ENCODE peak calls at places on chromosomes 13 and 19, in four cellular contexts. One of them, this sample, is unnamed.

GRCh38 chr19:38049105-38049649 is 142.2 kb downstream of the SIPA1L3 start:
- DNase-seq in heart right ventricle: no peak
- DNase-seq in brain microvascular endothelial cell: peak
- DNase-seq in cardiac muscle cell: no peak
- DNase-seq in this sample: no peak

GRCh38 chr19:53463263-53463662 is 4.3 kb upstream of the ZNF813 start:
- DNase-seq in heart right ventricle: peak
- DNase-seq in brain microvascular endothelial cell: no peak
- DNase-seq in cardiac muscle cell: peak
- DNase-seq in this sample: peak

GRCh38 chr19:14435320-14436050 is 2.4 kb downstream of the PKN1 start:
- DNase-seq in heart right ventricle: no peak
- DNase-seq in brain microvascular endothelial cell: no peak
- DNase-seq in cardiac muscle cell: no peak
- DNase-seq in this sample: no peak

GRCh38 chr19:35045667-35046300 is 4.3 kb downstream of the HPN start:
- DNase-seq in heart right ventricle: no peak
- DNase-seq in brain microvascular endothelial cell: peak
- DNase-seq in cardiac muscle cell: no peak
- DNase-seq in this sample: no peak

GRCh38 chr13:74434782-74435181 is 300.6 kb upstream of the KLF12 start:
- DNase-seq in heart right ventricle: no peak
- DNase-seq in brain microvascular endothelial cell: no peak
- DNase-seq in cardiac muscle cell: no peak
- DNase-seq in this sample: no peak

GRCh38 chr19:6801397-6802086 is 29.0 kb downstream of the VAV1 start:
- DNase-seq in heart right ventricle: peak
- DNase-seq in brain microvascular endothelial cell: no peak
- DNase-seq in cardiac muscle cell: peak
- DNase-seq in this sample: peak

GRCh38 chr19:3663838-3664237 is 36.4 kb downstream of the PIP5K1C start:
- DNase-seq in heart right ventricle: no peak
- DNase-seq in brain microvascular endothelial cell: no peak
- DNase-seq in cardiac muscle cell: no peak
- DNase-seq in this sample: no peak

GRCh38 chr13:106867249-106867648 is 299.3 kb upstream of the ARGLU1 start:
- DNase-seq in heart right ventricle: no peak
- DNase-seq in brain microvascular endothelial cell: peak
- DNase-seq in cardiac muscle cell: no peak
- DNase-seq in this sample: no peak

GRCh38 chr19:49469828-49470614 is 4.0 kb upstream of the FLT3LG start:
- DNase-seq in heart right ventricle: no peak
- DNase-seq in brain microvascular endothelial cell: no peak
- DNase-seq in cardiac muscle cell: no peak
- DNase-seq in this sample: no peak

GRCh38 chr19:45189971-45190370 is 11.4 kb downstream of the BLOC1S3 start:
- DNase-seq in heart right ventricle: no peak
- DNase-seq in brain microvascular endothelial cell: no peak
- DNase-seq in cardiac muscle cell: no peak
- DNase-seq in this sample: no peak

GRCh38 chr19:45191324-45191845 is 12.8 kb downstream of the BLOC1S3 start:
- DNase-seq in heart right ventricle: no peak
- DNase-seq in brain microvascular endothelial cell: no peak
- DNase-seq in cardiac muscle cell: no peak
- DNase-seq in this sample: no peak

GRCh38 chr19:45184115-45184514 is 5.5 kb downstream of the BLOC1S3 start:
- DNase-seq in heart right ventricle: no peak
- DNase-seq in brain microvascular endothelial cell: no peak
- DNase-seq in cardiac muscle cell: no peak
- DNase-seq in this sample: no peak

GRCh38 chr19:45186509-45187334 is 8.1 kb downstream of the BLOC1S3 start:
- DNase-seq in heart right ventricle: no peak
- DNase-seq in brain microvascular endothelial cell: peak
- DNase-seq in cardiac muscle cell: no peak
- DNase-seq in this sample: no peak

DNA sequence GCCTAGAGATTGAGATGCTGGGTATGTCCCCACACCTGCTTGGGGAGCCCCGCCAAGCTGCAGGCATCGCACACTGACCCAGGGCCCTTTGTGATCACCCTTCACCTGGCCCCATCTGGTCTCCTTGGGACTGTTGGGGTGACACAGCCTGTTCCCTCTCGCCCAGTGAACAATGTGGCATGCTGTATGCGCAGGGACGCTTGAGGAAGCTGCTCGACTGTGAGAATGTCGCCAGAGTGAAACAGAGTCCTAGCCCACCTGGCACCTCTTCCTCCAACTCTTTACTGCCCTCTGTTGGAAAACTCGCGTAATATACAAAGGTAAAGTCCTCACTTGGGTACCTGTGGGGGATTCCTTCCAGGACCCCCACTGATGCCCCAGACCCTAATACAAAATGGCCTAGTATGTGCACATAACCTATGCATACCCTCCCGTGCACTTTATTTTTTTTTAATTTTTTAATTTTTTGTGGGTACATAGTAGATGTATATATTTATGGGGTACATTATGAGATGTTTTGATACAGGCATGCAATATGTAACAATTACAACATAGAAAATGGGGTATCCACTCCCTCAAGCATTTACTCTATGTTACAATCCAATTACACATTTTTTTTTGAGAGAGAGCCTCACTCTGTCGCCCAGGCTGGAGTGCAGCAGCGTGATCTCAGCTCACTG is 9.0 kb downstream of the BLOC1S3 start:
- DNase-seq in heart right ventricle: no peak
- DNase-seq in brain microvascular endothelial cell: no peak
- DNase-seq in cardiac muscle cell: peak
- DNase-seq in this sample: no peak
- TF ChIP-seq CTCF in heart right ventricle: peak
- TF ChIP-seq CTCF in brain microvascular endothelial cell: peak
- TF ChIP-seq CTCF in cardiac muscle cell: peak
- TF ChIP-seq CTCF in this sample: peak

GRCh38 chr13:25352806-25353205 is 19.0 kb upstream of the ATP8A2 start:
- DNase-seq in heart right ventricle: no peak
- DNase-seq in brain microvascular endothelial cell: no peak
- DNase-seq in cardiac muscle cell: no peak
- DNase-seq in this sample: no peak
- TF ChIP-seq CTCF in heart right ventricle: no peak
- TF ChIP-seq CTCF in brain microvascular endothelial cell: no peak
- TF ChIP-seq CTCF in cardiac muscle cell: no peak
- TF ChIP-seq CTCF in this sample: no peak

GRCh38 chr13:112057736-112058518 is 9.0 kb upstream of the SOX1 start:
- DNase-seq in heart right ventricle: no peak
- DNase-seq in brain microvascular endothelial cell: no peak
- DNase-seq in cardiac muscle cell: no peak
- DNase-seq in this sample: no peak
- TF ChIP-seq CTCF in heart right ventricle: no peak
- TF ChIP-seq CTCF in brain microvascular endothelial cell: no peak
- TF ChIP-seq CTCF in cardiac muscle cell: no peak
- TF ChIP-seq CTCF in this sample: no peak

DNA sequence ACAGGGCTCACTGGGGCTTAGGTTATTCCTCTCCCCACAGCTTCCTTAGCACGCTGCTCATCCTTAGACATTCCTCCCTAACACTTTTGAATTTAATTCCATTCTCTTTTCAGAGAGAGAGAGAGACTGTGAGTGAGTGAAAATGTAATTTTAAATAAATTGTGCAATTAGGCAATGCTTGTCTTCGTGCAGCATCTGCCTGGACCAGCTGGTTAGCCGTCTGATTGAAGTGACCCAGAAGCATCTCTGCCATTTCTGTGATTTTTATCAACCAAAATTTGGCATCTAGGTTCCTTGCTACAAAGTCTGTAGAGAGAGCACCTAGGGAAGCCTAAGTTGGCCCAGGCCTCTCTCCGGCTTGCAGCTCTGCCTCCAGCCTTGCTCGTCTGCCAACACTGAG is 138.6 kb upstream of the GPR12 start:
- DNase-seq in heart right ventricle: no peak
- DNase-seq in brain microvascular endothelial cell: no peak
- DNase-seq in cardiac muscle cell: no peak
- DNase-seq in this sample: peak
- TF ChIP-seq CTCF in heart right ventricle: no peak
- TF ChIP-seq CTCF in brain microvascular endothelial cell: no peak
- TF ChIP-seq CTCF in cardiac muscle cell: no peak
- TF ChIP-seq CTCF in this sample: no peak

GRCh38 chr13:50274181-50274580 is 258.9 kb downstream of the KCNRG start:
- DNase-seq in heart right ventricle: no peak
- DNase-seq in brain microvascular endothelial cell: no peak
- DNase-seq in cardiac muscle cell: no peak
- DNase-seq in this sample: no peak

GRCh38 chr13:50267917-50268316 is 252.7 kb downstream of the KCNRG start:
- DNase-seq in heart right ventricle: no peak
- DNase-seq in brain microvascular endothelial cell: no peak
- DNase-seq in cardiac muscle cell: no peak
- DNase-seq in this sample: no peak

DNA sequence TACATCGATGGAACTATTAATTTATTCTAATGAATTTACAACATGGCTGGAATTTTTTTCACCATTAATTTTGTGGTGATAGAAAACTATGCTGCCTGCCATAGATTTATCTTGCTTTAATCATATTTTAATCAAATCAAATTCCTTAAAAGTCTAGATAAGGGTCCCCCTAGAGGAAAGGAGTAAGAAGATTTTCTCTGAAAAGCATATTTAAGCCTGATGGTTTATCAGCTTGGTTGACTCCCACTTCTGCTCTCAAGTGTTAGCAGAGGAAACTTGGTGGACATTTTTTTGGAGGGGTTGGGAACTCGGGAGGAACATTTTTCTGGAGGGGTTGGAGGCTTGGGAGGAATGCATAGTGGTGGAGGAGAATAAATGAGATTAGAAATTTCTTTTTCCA is 253.3 kb downstream of the KCNRG start:
- DNase-seq in heart right ventricle: no peak
- DNase-seq in brain microvascular endothelial cell: no peak
- DNase-seq in cardiac muscle cell: no peak
- DNase-seq in this sample: no peak
- TF ChIP-seq CTCF in heart right ventricle: no peak
- TF ChIP-seq CTCF in brain microvascular endothelial cell: no peak
- TF ChIP-seq CTCF in cardiac muscle cell: peak
- TF ChIP-seq CTCF in this sample: no peak

DNA sequence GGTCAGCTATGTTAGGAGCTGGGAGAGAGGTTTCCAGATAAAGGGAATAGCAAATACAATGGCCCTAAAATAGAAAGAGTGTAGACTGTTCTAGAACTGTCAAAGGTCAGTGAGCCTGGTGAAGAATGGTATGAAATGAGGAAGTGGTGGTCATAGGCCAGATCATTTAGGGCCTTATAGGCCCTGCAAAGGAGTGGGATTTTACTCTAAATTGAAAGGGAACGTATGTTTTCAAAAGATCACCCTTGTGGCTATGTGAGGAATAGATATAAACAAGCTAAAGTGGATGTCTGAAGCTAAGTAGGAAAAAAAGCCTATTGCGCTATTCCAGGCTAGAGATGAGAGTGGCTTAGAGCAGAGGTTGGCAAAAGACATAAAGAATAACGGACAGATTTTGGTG is 70.7 kb upstream of the TDRD3 start:
- DNase-seq in heart right ventricle: no peak
- DNase-seq in brain microvascular endothelial cell: no peak
- DNase-seq in cardiac muscle cell: no peak
- DNase-seq in this sample: no peak
- TF ChIP-seq CTCF in heart right ventricle: no peak
- TF ChIP-seq CTCF in brain microvascular endothelial cell: no peak
- TF ChIP-seq CTCF in cardiac muscle cell: no peak
- TF ChIP-seq CTCF in this sample: no peak

GRCh38 chr19:42477933-42478332 is 35.2 kb upstream of the CXCL17 start:
- DNase-seq in heart right ventricle: no peak
- DNase-seq in brain microvascular endothelial cell: no peak
- DNase-seq in cardiac muscle cell: no peak
- DNase-seq in this sample: no peak

GRCh38 chr19:42477117-42477516 is 34.4 kb upstream of the CXCL17 start:
- DNase-seq in heart right ventricle: no peak
- DNase-seq in brain microvascular endothelial cell: no peak
- DNase-seq in cardiac muscle cell: no peak
- DNase-seq in this sample: no peak

GRCh38 chr19:42479736-42480135 is 37.0 kb upstream of the CXCL17 start:
- DNase-seq in heart right ventricle: no peak
- DNase-seq in brain microvascular endothelial cell: no peak
- DNase-seq in cardiac muscle cell: no peak
- DNase-seq in this sample: no peak

GRCh38 chr19:42480335-42481095 is 37.8 kb upstream of the CXCL17 start:
- DNase-seq in heart right ventricle: no peak
- DNase-seq in brain microvascular endothelial cell: peak
- DNase-seq in cardiac muscle cell: no peak
- DNase-seq in this sample: no peak

DNA sequence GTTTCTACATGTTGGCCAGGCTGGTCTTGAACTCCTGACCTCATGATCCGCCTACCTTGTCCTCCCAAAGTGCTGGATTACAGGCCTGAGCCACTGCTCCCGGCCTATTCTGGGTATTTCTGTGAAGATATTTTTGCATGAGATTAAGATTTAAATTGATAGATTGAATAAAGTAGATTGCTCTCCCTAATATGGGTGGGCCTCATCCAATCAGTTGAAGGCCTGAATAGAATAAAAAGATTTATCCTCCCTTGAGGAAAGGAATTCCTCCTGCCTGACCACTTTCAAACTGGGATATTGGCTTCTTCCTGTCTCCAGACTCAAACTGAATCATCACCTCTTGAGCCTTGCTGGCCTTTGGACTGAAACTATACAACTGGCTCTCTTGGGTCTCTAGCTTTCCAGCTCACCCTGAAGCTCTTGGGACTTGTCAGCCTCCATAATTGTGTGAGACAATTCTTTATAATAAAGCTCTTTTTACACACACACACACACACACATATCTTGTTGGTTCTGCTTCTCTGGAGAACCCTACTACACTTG is 36.1 kb upstream of the CXCL17 start:
- DNase-seq in heart right ventricle: no peak
- DNase-seq in brain microvascular endothelial cell: no peak
- DNase-seq in cardiac muscle cell: no peak
- DNase-seq in this sample: no peak
- TF ChIP-seq CTCF in heart right ventricle: no peak
- TF ChIP-seq CTCF in brain microvascular endothelial cell: no peak
- TF ChIP-seq CTCF in cardiac muscle cell: no peak
- TF ChIP-seq CTCF in this sample: no peak

DNA sequence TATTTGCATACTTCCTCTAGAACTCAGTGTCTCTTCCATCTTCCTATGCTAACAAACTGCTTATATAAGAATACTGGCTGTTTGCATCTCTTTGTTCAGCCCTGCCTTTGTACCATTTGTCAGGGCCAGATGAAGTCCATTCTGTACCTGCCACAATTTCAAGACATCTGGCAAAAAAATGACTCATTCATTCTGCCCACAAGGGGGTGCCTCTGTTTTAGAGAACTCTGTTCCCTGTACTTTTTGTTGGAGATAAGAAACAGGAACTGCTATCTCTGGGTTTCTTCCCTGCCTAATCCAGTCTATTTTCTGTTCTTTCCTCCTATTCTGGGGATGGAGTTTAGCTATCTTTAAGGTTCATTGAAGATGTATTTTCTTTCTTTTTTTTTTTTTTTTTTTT is 23.0 kb downstream of the ZNF568 start:
- DNase-seq in heart right ventricle: no peak
- DNase-seq in brain microvascular endothelial cell: no peak
- DNase-seq in cardiac muscle cell: peak
- DNase-seq in this sample: no peak
- TF ChIP-seq CTCF in heart right ventricle: no peak
- TF ChIP-seq CTCF in brain microvascular endothelial cell: no peak
- TF ChIP-seq CTCF in cardiac muscle cell: peak
- TF ChIP-seq CTCF in this sample: no peak